ENCODE peak calls at places on chromosome 20, in nine cellular contexts. T is activated CD4-positive, CD25-positive, alpha-beta regulatory T cell; I is AG10803; L is germinal center; M is fibroblast of lung; B is endothelial cell; X is SJSA1; E is cardiac muscle cell; N is fibroblast of gingiva. S is an unnamed sample.
A peak's percentile ranks its signal among the peaks of the same experiment; 100 is the strongest.

GRCh38 chr20:45927071-45927878 is 7.2 kb upstream of the PCIF1 start:
- DNase-seq in I (no peak), M (no peak), N (no peak), X (no peak), L (no peak), E (no peak), B (no peak), T (no peak), S (no peak)

GRCh38 chr20:17044920-17045319 is 181.9 kb upstream of the PCSK2 start:
- DNase-seq in E (no peak), X (no peak), T (no peak), I (no peak), L (no peak), M (no peak), B (no peak), N (no peak), S (no peak)

GRCh38 chr20:48668451-48668946 is 159.3 kb downstream of the PREX1 start:
- DNase-seq in I (no peak), M (peak; percentile 82), N (peak; percentile 57), E (peak; percentile 84), L (no peak), B (no peak), X (no peak), T (no peak), S (peak; percentile 28)

GRCh38 chr20:31605031-31605901 is at the start of gene ID1:
- DNase-seq in X (peak; percentile 99), B (peak; percentile 92), L (peak; percentile 92), N (peak; percentile 95), M (peak; percentile 96), T (peak; percentile 63), I (peak; percentile 90), E (peak; percentile 98), S (peak; percentile 93)

GRCh38 chr20:36881888-36882287 is 6.0 kb downstream of the TLDC2 start:
- DNase-seq in B (no peak), M (no peak), T (no peak), E (no peak), L (no peak), I (no peak), X (no peak), N (no peak), S (no peak)

GRCh38 chr20:57749861-57750260 is 40.0 kb upstream of the PMEPA1 start:
- DNase-seq in L (no peak), M (no peak), X (no peak), T (no peak), N (no peak), B (no peak), I (no peak), E (no peak), S (no peak)

GRCh38 chr20:50601511-50602431 is 89.6 kb downstream of the RIPOR3 start:
- DNase-seq in T (no peak), N (no peak), L (no peak), B (no peak), E (no peak), X (no peak), I (no peak), M (no peak), S (no peak)

GRCh38 chr20:61748376-61748775 is 317.3 kb downstream of the TAF4 start:
- DNase-seq in X (no peak), I (peak; percentile 45), B (no peak), L (no peak), T (no peak), N (no peak), M (peak; percentile 46), E (no peak), S (no peak)

GRCh38 chr20:10924628-10925266 is 250.9 kb upstream of the JAG1 start:
- DNase-seq in E (peak; percentile 56), T (no peak), M (peak; percentile 92), X (no peak), B (no peak), N (peak; percentile 86), L (no peak), I (peak; percentile 95), S (no peak)

GRCh38 chr20:3927486-3928291 is 38.5 kb downstream of the PANK2 start:
- DNase-seq in I (peak; percentile 62), N (peak; percentile 83), B (no peak), E (peak; percentile 80), T (no peak), M (peak; percentile 78), L (no peak), X (no peak), S (no peak)

GRCh38 chr20:46114449-46114848 is 3.7 kb upstream of the CD40 start:
- DNase-seq in M (no peak), E (no peak), T (no peak), N (no peak), L (no peak), I (no peak), X (no peak), B (no peak), S (no peak)

GRCh38 chr20:33053291-33054106 is at the start of gene BPIFB3:
- DNase-seq in X (no peak), L (no peak), N (no peak), M (no peak), I (no peak), T (no peak), E (no peak), B (no peak), S (no peak)

GRCh38 chr20:50304883-50305635 is 114.4 kb downstream of the CEBPB start:
- DNase-seq in L (no peak), N (peak; percentile 100), B (no peak), I (peak; percentile 99), T (no peak), E (peak; percentile 97), X (peak; percentile 65), M (peak; percentile 99), S (no peak)

GRCh38 chr20:45798935-45799642 is 7.3 kb downstream of the DNTTIP1 start:
- DNase-seq in L (peak; percentile 72), I (peak; percentile 53), E (peak; percentile 60), X (peak; percentile 59), B (peak; percentile 63), M (peak; percentile 56), N (peak; percentile 34), T (peak; percentile 10), S (no peak)

GRCh38 chr20:47289989-47290388 is 66.5 kb downstream of the ZMYND8 start:
- DNase-seq in L (no peak), I (no peak), M (no peak), T (no peak), E (no peak), B (no peak), X (no peak), N (no peak), S (no peak)

GRCh38 chr20:50399003-50399916 is 110.9 kb upstream of the PTPN1 start:
- DNase-seq in L (no peak), I (peak; percentile 56), T (no peak), X (no peak), B (no peak), N (peak; percentile 53), M (peak; percentile 48), E (no peak), S (no peak)

GRCh38 chr20:7366189-7366588 is 574.1 kb downstream of the HAO1 start:
- DNase-seq in T (no peak), E (no peak), I (no peak), X (no peak), B (no peak), N (no peak), L (no peak), M (no peak), S (no peak)

GRCh38 chr20:32319100-32319499 is 39.0 kb upstream of the ASXL1 start:
- DNase-seq in L (no peak), E (no peak), T (no peak), X (no peak), B (no peak), I (no peak), M (no peak), N (no peak), S (no peak)

GRCh38 chr20:24277196-24277595 is 192.2 kb upstream of the SYNDIG1 start:
- DNase-seq in B (no peak), N (no peak), M (no peak), T (no peak), L (no peak), E (no peak), X (no peak), I (no peak), S (no peak)

GRCh38 chr20:46202758-46203509 is 84.8 kb downstream of the CD40 start:
- DNase-seq in B (no peak), E (peak; percentile 54), T (no peak), L (no peak), M (no peak), I (no peak), N (peak; percentile 7), X (no peak), S (no peak)

GRCh38 chr20:49631074-49631716 is 63.3 kb upstream of the PTGIS start:
- DNase-seq in B (no peak), X (no peak), N (no peak), T (no peak), M (peak; percentile 42), I (no peak), L (no peak), E (no peak), S (no peak)

GRCh38 chr20:46293084-46293483 is 15.2 kb downstream of the CDH22 start:
- DNase-seq in N (peak; percentile 16), E (peak; percentile 76), I (peak; percentile 23), L (no peak), X (no peak), B (peak; percentile 50), M (peak; percentile 41), T (no peak), S (no peak)

GRCh38 chr20:50595433-50595895 is 85.3 kb downstream of the PTPN1 start:
- DNase-seq in M (no peak), I (no peak), N (no peak), X (no peak), L (no peak), E (no peak), B (no peak), T (no peak), S (no peak)

GRCh38 chr20:14568225-14568624 is 230.8 kb upstream of the FLRT3 start:
- DNase-seq in B (no peak), M (no peak), T (no peak), L (no peak), X (no peak), E (no peak), I (peak; percentile 60), N (no peak), S (no peak)

GRCh38 chr20:26208296-26209091 is 511.8 kb upstream of the ZNF337 start:
- DNase-seq in M (no peak), T (no peak), B (peak; percentile 53), I (no peak), L (no peak), N (no peak), X (peak; percentile 34), E (peak; percentile 12), S (no peak)